ENCODE peak calls at places on chromosomes 12 and 14, in ten cellular contexts. D, L, M, U, G, X, Q, V, N and K are unnamed samples.

GRCh38 chr12:131910302-131911110 is 16.1 kb downstream of the ULK1 start:
- DNase-seq in D (peak), L (no peak), M (no peak), U (no peak), G (no peak), X (no peak), Q (no peak), V (no peak), N (no peak), K (no peak)

GRCh38 chr12:117097159-117097558 is 2.1 kb downstream of the TESC start:
- DNase-seq in D (no peak), L (peak), M (no peak), U (no peak), G (no peak), X (no peak), Q (no peak), V (no peak), N (peak), K (no peak)

GRCh38 chr14:87896393-87897380 is 96.3 kb downstream of the GALC start:
- DNase-seq in D (peak), L (peak), M (no peak), U (peak), G (peak), X (no peak), Q (peak), V (no peak), N (peak), K (peak)

GRCh38 chr14:99508896-99509629 is 27.9 kb downstream of the CCNK start:
- DNase-seq in D (no peak), L (no peak), M (peak), U (no peak), G (no peak), X (no peak), Q (no peak), V (no peak), N (no peak), K (no peak)

GRCh38 chr12:105931104-105931503 is 207.7 kb downstream of the NUAK1 start:
- DNase-seq in D (no peak), L (peak), M (no peak), U (no peak), G (no peak), X (no peak), Q (no peak), V (no peak), N (no peak), K (no peak)

GRCh38 chr12:40033260-40033649 is 72.6 kb downstream of the SLC2A13 start:
- DNase-seq in D (no peak), L (no peak), M (no peak), U (no peak), G (peak), X (no peak), Q (no peak), V (no peak), N (no peak), K (no peak)

GRCh38 chr14:61720302-61720677 is 25.0 kb downstream of the HIF1A start:
- DNase-seq in D (no peak), L (no peak), M (no peak), U (no peak), G (no peak), X (no peak), Q (no peak), V (no peak), N (no peak), K (no peak)

GRCh38 chr12:89448526-89448925 is 76.1 kb downstream of the GALNT4 start:
- DNase-seq in D (no peak), L (no peak), M (no peak), U (no peak), G (no peak), X (no peak), Q (no peak), V (no peak), N (no peak), K (no peak)

GRCh38 chr14:49467091-49467490 is 119.1 kb downstream of the RPS29 start:
- DNase-seq in D (no peak), L (no peak), M (no peak), U (no peak), G (no peak), X (no peak), Q (no peak), V (no peak), N (no peak), K (no peak)

GRCh38 chr12:31650927-31651326 is 8.6 kb upstream of the ETFBKMT start:
- DNase-seq in D (no peak), L (no peak), M (no peak), U (no peak), G (no peak), X (no peak), Q (no peak), V (no peak), N (no peak), K (no peak)

GRCh38 chr12:48717252-48717695 is 767 bp upstream of the CCNT1 start:
- DNase-seq in D (no peak), L (peak), M (no peak), U (no peak), G (peak), X (no peak), Q (no peak), V (no peak), N (no peak), K (no peak)

GRCh38 chr12:6235499-6235898 is 35.3 kb downstream of the CD9 start:
- DNase-seq in D (no peak), L (no peak), M (no peak), U (no peak), G (no peak), X (no peak), Q (peak), V (no peak), N (peak), K (no peak)

GRCh38 chr12:45231515-45232145 is 15.7 kb downstream of the ANO6 start:
- DNase-seq in D (peak), L (no peak), M (no peak), U (peak), G (peak), X (no peak), Q (peak), V (no peak), N (peak), K (peak)

GRCh38 chr14:88426271-88426670 is 40.8 kb downstream of the SPATA7 start:
- DNase-seq in D (no peak), L (no peak), M (no peak), U (no peak), G (no peak), X (no peak), Q (no peak), V (no peak), N (no peak), K (peak)

GRCh38 chr12:46516933-46517578 is 144.5 kb upstream of the SLC38A2 start:
- DNase-seq in D (no peak), L (no peak), M (no peak), U (no peak), G (no peak), X (no peak), Q (no peak), V (no peak), N (no peak), K (no peak)